ENCODE peak calls at places on chromosomes 11 and 22, in four cellular contexts. Z is body of pancreas, C is ovary, U is skeletal muscle cell. Q is an unnamed sample.

GRCh38 chr11:111823629-111824028 is 47.8 kb downstream of the ALG9 start:
- DNase-seq in C (no peak), Z (no peak), U (no peak), Q (no peak)

GRCh38 chr11:125763483-125763882 is 15.1 kb downstream of the PATE2 start:
- DNase-seq in U (no peak), Z (no peak), C (no peak), Q (no peak)

GRCh38 chr11:1150769-1151365 is 6.9 kb upstream of the MUC5AC start:
- DNase-seq in Z (no peak), C (peak; percentile 5), U (no peak), Q (no peak)

GRCh38 chr11:19382131-19382611 is 141.4 kb upstream of the E2F8 start:
- DNase-seq in U (no peak), C (no peak), Z (no peak), Q (no peak)

GRCh38 chr11:87260811-87261210 is 223.1 kb downstream of the TMEM135 start:
- DNase-seq in U (no peak), C (no peak), Z (no peak), Q (no peak)

GRCh38 chr22:38872831-38873248 is 824 bp upstream of the CBX6 start:
- DNase-seq in Z (peak; percentile 66), U (no peak), C (peak; percentile 83), Q (no peak)

GRCh38 chr11:370087-370941 is 1.0 kb downstream of the B4GALNT4 start:
- DNase-seq in C (no peak), Z (no peak), U (no peak), Q (no peak)

GRCh38 chr11:123386746-123387510 is 43.1 kb upstream of the GRAMD1B start:
- DNase-seq in C (no peak), Z (no peak), U (no peak), Q (no peak)

GRCh38 chr11:101583180-101584128 is at the start of gene TRPC6:
- DNase-seq in U (no peak), C (peak; percentile 39), Z (peak; percentile 24), Q (no peak)

GRCh38 chr11:118105657-118106305 is 19.0 kb upstream of the SMIM35 start:
- DNase-seq in C (no peak), U (no peak), Z (no peak), Q (no peak)

GRCh38 chr11:79374707-79375106 is 66.1 kb downstream of the TENM4 start:
- DNase-seq in Z (no peak), C (no peak), U (no peak), Q (no peak)

GRCh38 chr11:10933455-10934292 is 75.8 kb upstream of the ZBED5 start:
- DNase-seq in U (peak; percentile 79), C (peak; percentile 93), Z (peak; percentile 95), Q (peak; percentile 60)

GRCh38 chr11:73218106-73218829 is at the start of gene P2RY2:
- DNase-seq in C (peak; percentile 52), U (no peak), Z (peak; percentile 89), Q (no peak)

GRCh38 chr11:37657645-37658044 is 1059.6 kb upstream of the RAG2 start:
- DNase-seq in C (no peak), Z (no peak), U (no peak), Q (no peak)

GRCh38 chr11:93567406-93567819 is 24.2 kb upstream of the SMCO4 start:
- DNase-seq in U (no peak), C (peak; percentile 24), Z (peak; percentile 89), Q (no peak)

GRCh38 chr11:126863294-126863997 is 137.1 kb downstream of the KIRREL3 start:
- DNase-seq in C (no peak), Z (no peak), U (no peak), Q (no peak)

GRCh38 chr11:126790550-126790981 is 210.0 kb downstream of the KIRREL3 start:
- DNase-seq in C (no peak), Z (no peak), U (peak; percentile 72), Q (no peak)

GRCh38 chr11:121446752-121447156 is 5.4 kb upstream of the SORL1 start:
- DNase-seq in Z (no peak), C (no peak), U (no peak), Q (no peak)

GRCh38 chr11:99739464-99740089 is 718.8 kb downstream of the CNTN5 start:
- DNase-seq in U (no peak), C (no peak), Z (no peak), Q (peak; percentile 35)

GRCh38 chr22:23414727-23415489 is 165.2 kb downstream of the IGLL1 start:
- DNase-seq in U (no peak), C (no peak), Z (no peak), Q (no peak)

GRCh38 chr11:94656968-94657367 is 89.8 kb downstream of the PIWIL4 start:
- DNase-seq in U (no peak), C (no peak), Z (no peak), Q (no peak)

GRCh38 chr11:112216591-112217105 is 9.6 kb upstream of the PTS start:
- DNase-seq in U (no peak), C (no peak), Z (no peak), Q (no peak)

GRCh38 chr22:50039669-50040458 is 18.2 kb downstream of the TTLL8 start:
- DNase-seq in Z (no peak), C (no peak), U (no peak), Q (no peak)

GRCh38 chr22:26573026-26573662 is 16.8 kb downstream of the TPST2 start:
- DNase-seq in U (peak; percentile 23), C (no peak), Z (no peak), Q (no peak)

GRCh38 chr22:20283674-20284066 is 15.6 kb upstream of the RTN4R start:
- DNase-seq in U (no peak), Z (no peak), C (no peak), Q (no peak)

GRCh38 chr11:57100638-57101312 is 81.0 kb upstream of the LRRC55 start:
- DNase-seq in Z (no peak), C (no peak), U (no peak), Q (no peak)

GRCh38 chr11:36367806-36368680 is 72.0 kb downstream of the PRR5L start:
- DNase-seq in C (no peak), Z (no peak), U (no peak), Q (no peak)

GRCh38 chr11:69418576-69419296 is 62.7 kb upstream of the LINC01488 start:
- DNase-seq in C (no peak), U (no peak), Z (no peak), Q (no peak)

GRCh38 chr22:28297504-28297903 is 378.4 kb upstream of the PITPNB start:
- DNase-seq in U (no peak), C (no peak), Z (no peak), Q (no peak)

GRCh38 chr11:64566042-64566914 is 24.7 kb upstream of the SLC22A12 start:
- DNase-seq in Z (peak; percentile 95), C (peak; percentile 86), U (peak; percentile 36), Q (peak; percentile 82)

DNA sequence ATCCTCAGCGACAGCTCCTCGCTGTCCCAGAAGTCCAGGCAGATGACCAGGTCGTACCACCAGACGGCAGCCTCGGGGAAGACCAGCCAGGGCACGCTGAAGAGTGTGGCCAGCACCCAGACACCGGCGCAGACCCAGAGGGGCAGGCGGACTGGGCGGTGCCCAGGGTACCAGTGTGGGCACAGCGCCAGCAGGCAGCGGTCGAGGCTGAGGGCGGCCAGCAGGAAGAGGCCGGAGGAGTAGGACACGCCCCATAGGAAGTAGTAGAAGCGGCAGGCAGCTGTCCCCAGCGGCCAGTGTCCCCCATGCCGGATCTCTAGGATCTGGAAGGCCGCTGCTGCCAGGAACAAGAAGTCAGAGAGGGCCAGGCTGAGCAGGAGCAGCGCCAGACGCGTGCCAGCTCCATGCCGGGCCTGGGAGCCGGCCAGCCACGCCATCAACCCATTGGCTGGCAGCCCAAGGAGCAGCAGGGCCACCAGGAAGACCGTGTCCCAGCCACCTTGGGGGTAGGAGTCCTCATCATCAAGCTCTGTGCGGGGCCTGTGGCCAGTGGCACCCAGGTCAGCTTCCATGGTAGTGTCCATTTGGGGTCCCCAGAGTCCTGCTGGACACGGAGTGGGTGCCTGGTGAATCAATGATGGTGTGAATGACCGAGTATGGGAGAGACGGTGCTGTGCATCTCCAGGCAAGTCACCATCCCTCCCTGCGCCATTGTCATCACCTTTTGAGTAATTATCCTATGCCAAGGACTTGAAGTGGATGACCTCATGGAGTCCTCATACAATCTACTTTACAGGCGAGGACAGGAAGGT is at the start of gene GPR152:
- DNase-seq in U (no peak), C (no peak), Z (peak; percentile 84), Q (no peak)
- H3K4me3 ChIP-seq in U (no peak within 1 kb of the TSS), C (no peak within 1 kb of the TSS), Z (no peak within 1 kb of the TSS), Q (no peak within 1 kb of the TSS)

GRCh38 chr22:25540128-25540790 is 24.2 kb upstream of the GRK3 start:
- DNase-seq in C (no peak), U (no peak), Z (no peak), Q (no peak)
- H3K4me3 ChIP-seq in C (no peak overlapping the region), U (no peak overlapping the region), Z (no peak overlapping the region), Q (no peak overlapping the region)

GRCh38 chr22:46079093-46079860 is 71.0 kb upstream of the PPARA start:
- DNase-seq in Z (peak; percentile 22), U (no peak), C (no peak), Q (no peak)

GRCh38 chr22:46076651-46077339 is 73.5 kb upstream of the PPARA start:
- DNase-seq in C (no peak), Z (peak; percentile 70), U (no peak), Q (no peak)

GRCh38 chr22:46075764-46076531 is 74.4 kb upstream of the PPARA start:
- DNase-seq in C (no peak), U (no peak), Z (peak; percentile 42), Q (no peak)

GRCh38 chr22:46078241-46079092 is 71.9 kb upstream of the PPARA start:
- DNase-seq in U (no peak), C (peak; percentile 80), Z (peak; percentile 90), Q (no peak)

GRCh38 chr22:46077669-46078099 is 72.6 kb upstream of the PPARA start:
- DNase-seq in C (no peak), U (no peak), Z (peak; percentile 45), Q (no peak)
- H3K4me3 ChIP-seq in C (peak overlapping the region; percentile 78), U (no peak overlapping the region), Z (no peak overlapping the region), Q (no peak overlapping the region)

DNA sequence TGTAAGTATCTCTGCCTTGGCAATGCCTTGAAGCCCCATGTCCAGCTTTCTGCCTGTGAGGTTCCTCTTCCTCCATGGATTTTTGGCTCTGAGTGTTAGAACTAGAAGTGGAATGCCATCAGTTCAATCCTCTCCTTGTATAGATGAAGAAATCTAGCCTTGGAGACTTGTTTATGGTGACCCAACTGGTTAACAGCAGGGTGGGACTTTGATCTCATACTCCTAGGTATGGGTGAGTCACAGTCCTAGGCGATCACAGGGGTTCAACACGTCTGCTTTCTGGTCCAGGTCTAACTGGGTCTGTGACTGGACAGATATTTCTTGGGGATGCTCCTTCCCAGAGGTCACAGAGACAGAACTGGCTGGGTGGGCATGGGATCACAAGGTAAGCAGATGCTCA is 9.2 kb upstream of the MTFP1 start:
- DNase-seq in Z (no peak), C (no peak), U (no peak), Q (no peak)
- H3K4me3 ChIP-seq in Z (no peak overlapping the region), C (no peak overlapping the region), U (no peak overlapping the region), Q (no peak overlapping the region)

GRCh38 chr11:7965386-7965785 is at the start of gene NLRP10:
- DNase-seq in U (peak; percentile 76), Z (no peak), C (no peak), Q (no peak)
- H3K4me3 ChIP-seq in U (no peak within 1 kb of the TSS), Z (no peak within 1 kb of the TSS), C (no peak within 1 kb of the TSS), Q (no peak within 1 kb of the TSS)

GRCh38 chr22:37641251-37641949 is 1.9 kb downstream of the SH3BP1 start:
- DNase-seq in U (no peak), C (no peak), Z (no peak), Q (no peak)
- H3K4me3 ChIP-seq in U (no peak overlapping the region), C (no peak overlapping the region), Z (no peak overlapping the region), Q (no peak overlapping the region)